ENCODE peak calls at places on chromosome 18, in seven cellular contexts. O, B, Q, I, K, L and Z are unnamed samples.
A peak's percentile ranks its signal among the peaks of the same experiment; 100 is the strongest.

GRCh38 chr18:12255626-12256026 is 1.5 kb downstream of the CIDEA start:
- DNase-seq in O (peak; percentile 13), B (no peak), Q (no peak), I (peak; percentile 22), K (no peak), L (peak; percentile 56), Z (peak; percentile 92)

GRCh38 chr18:31760695-31761094 is at the start of gene SLC25A52:
- DNase-seq in O (no peak), B (no peak), Q (no peak), I (no peak), K (no peak), L (no peak), Z (no peak)

GRCh38 chr18:79792988-79793355 is 4.8 kb upstream of the KCNG2 start:
- DNase-seq in O (no peak), B (no peak), Q (no peak), I (no peak), K (no peak), L (no peak), Z (no peak)

GRCh38 chr18:62844850-62845643 is 129.7 kb downstream of the PHLPP1 start:
- DNase-seq in O (no peak), B (no peak), Q (no peak), I (no peak), K (no peak), L (no peak), Z (no peak)

GRCh38 chr18:4264347-4264791 is 190.7 kb downstream of the DLGAP1 start:
- DNase-seq in O (no peak), B (no peak), Q (no peak), I (no peak), K (no peak), L (no peak), Z (no peak)

GRCh38 chr18:10417191-10417590 is 37.2 kb upstream of the APCDD1 start:
- DNase-seq in O (no peak), B (peak; percentile 32), Q (no peak), I (no peak), K (no peak), L (no peak), Z (peak; percentile 50)

GRCh38 chr18:65103864-65104263 is 646.9 kb upstream of the CDH7 start:
- DNase-seq in O (no peak), B (no peak), Q (no peak), I (no peak), K (no peak), L (no peak), Z (no peak)

GRCh38 chr18:7273301-7273911 is 42.5 kb downstream of the LRRC30 start:
- DNase-seq in O (peak; percentile 85), B (peak; percentile 9), Q (no peak), I (peak; percentile 42), K (peak; percentile 58), L (peak; percentile 27), Z (peak; percentile 39)

GRCh38 chr18:28153485-28154065 is 23.4 kb downstream of the CDH2 start:
- DNase-seq in O (no peak), B (no peak), Q (no peak), I (no peak), K (no peak), L (no peak), Z (no peak)

GRCh38 chr18:52920665-52921064 is 580.7 kb downstream of the DCC start:
- DNase-seq in O (no peak), B (no peak), Q (no peak), I (no peak), K (no peak), L (no peak), Z (no peak)

GRCh38 chr18:59265246-59266018 is 7.8 kb downstream of the RAX start:
- DNase-seq in O (no peak), B (no peak), Q (no peak), I (no peak), K (no peak), L (peak; percentile 19), Z (no peak)

GRCh38 chr18:57998461-57998860 is 45.6 kb upstream of the NEDD4L start:
- DNase-seq in O (no peak), B (no peak), Q (no peak), I (peak; percentile 31), K (no peak), L (no peak), Z (peak; percentile 35)

GRCh38 chr18:79490593-79491551 is 95.1 kb downstream of the NFATC1 start:
- DNase-seq in O (no peak), B (no peak), Q (no peak), I (no peak), K (no peak), L (no peak), Z (no peak)

GRCh38 chr18:28178720-28179119 is 1.8 kb upstream of the CDH2 start:
- DNase-seq in O (no peak), B (no peak), Q (no peak), I (no peak), K (no peak), L (peak; percentile 16), Z (peak; percentile 68)

GRCh38 chr18:77129150-77129551 is 3.4 kb downstream of the MBP start:
- DNase-seq in O (peak; percentile 66), B (no peak), Q (no peak), I (peak; percentile 58), K (no peak), L (no peak), Z (peak; percentile 98)

GRCh38 chr18:48621240-48621639 is 82.4 kb downstream of the CTIF start:
- DNase-seq in O (peak; percentile 61), B (no peak), Q (no peak), I (peak; percentile 59), K (no peak), L (peak; percentile 79), Z (peak; percentile 71)

GRCh38 chr18:12837747-12838146 is 46.3 kb downstream of the PTPN2 start:
- DNase-seq in O (peak; percentile 69), B (no peak), Q (no peak), I (peak; percentile 43), K (no peak), L (no peak), Z (no peak)

GRCh38 chr18:9897129-9897528 is 11.4 kb downstream of the TXNDC2 start:
- DNase-seq in O (no peak), B (no peak), Q (no peak), I (no peak), K (no peak), L (no peak), Z (no peak)

GRCh38 chr18:12811191-12811950 is 72.7 kb downstream of the PTPN2 start:
- DNase-seq in O (peak; percentile 26), B (no peak), Q (no peak), I (peak; percentile 19), K (no peak), L (no peak), Z (peak; percentile 91)

GRCh38 chr18:56003009-56003408 is 415.0 kb upstream of the TCF4 start:
- DNase-seq in O (no peak), B (no peak), Q (no peak), I (no peak), K (no peak), L (no peak), Z (no peak)

GRCh38 chr18:32049393-32050161 is 31.0 kb downstream of the RNF125 start:
- DNase-seq in O (no peak), B (no peak), Q (no peak), I (no peak), K (peak; percentile 37), L (no peak), Z (peak; percentile 44)

GRCh38 chr18:43115076-43116035 is at the start of gene RIT2:
- DNase-seq in O (no peak), B (no peak), Q (no peak), I (no peak), K (no peak), L (no peak), Z (no peak)

GRCh38 chr18:39188278-39188677 is 1622.7 kb upstream of the CELF4 start:
- DNase-seq in O (no peak), B (no peak), Q (peak; percentile 54), I (no peak), K (no peak), L (no peak), Z (no peak)

GRCh38 chr18:47251289-47252120 is at the start of gene SKOR2:
- DNase-seq in O (no peak), B (no peak), Q (peak; percentile 30), I (no peak), K (no peak), L (no peak), Z (no peak)